ENCODE peak calls at places on chromosome 6, in four cellular contexts. P is astrocyte, E is esophagus squamous epithelium, V is HepG2. U is an unnamed sample. For H3K36me3, the result is how much of the 10 kb centered on the place peaks cover.

GRCh38 chr6:4901256-4902061 is 102.4 kb downstream of the RPP40 start:
- DNase-seq in P (no peak), E (no peak), V (no peak), U (no peak)

GRCh38 chr6:70901324-70901723 is 55.5 kb downstream of the B3GAT2 start:
- DNase-seq in P (no peak), E (no peak), V (no peak), U (no peak)

GRCh38 chr6:74248966-74249365 is 553.0 kb downstream of the CD109 start:
- DNase-seq in P (no peak), E (no peak), V (no peak), U (no peak)

GRCh38 chr6:105319331-105319730 is 83.6 kb downstream of the PREP start:
- DNase-seq in P (no peak), E (no peak), V (no peak), U (no peak)

GRCh38 chr6:92748131-92748530 is 671.2 kb downstream of the EPHA7 start:
- DNase-seq in P (peak), E (no peak), V (no peak), U (no peak)

GRCh38 chr6:31884528-31885035 is 5.8 kb upstream of the SLC44A4 start:
- DNase-seq in P (no peak), E (no peak), V (no peak), U (no peak)

GRCh38 chr6:110358536-110359148 is 493 bp upstream of the METTL24 start:
- DNase-seq in P (no peak), E (no peak), V (no peak), U (no peak)

GRCh38 chr6:100257661-100258395 is 206.9 kb downstream of the SIM1 start:
- DNase-seq in P (peak), E (no peak), V (peak), U (no peak)

DNA sequence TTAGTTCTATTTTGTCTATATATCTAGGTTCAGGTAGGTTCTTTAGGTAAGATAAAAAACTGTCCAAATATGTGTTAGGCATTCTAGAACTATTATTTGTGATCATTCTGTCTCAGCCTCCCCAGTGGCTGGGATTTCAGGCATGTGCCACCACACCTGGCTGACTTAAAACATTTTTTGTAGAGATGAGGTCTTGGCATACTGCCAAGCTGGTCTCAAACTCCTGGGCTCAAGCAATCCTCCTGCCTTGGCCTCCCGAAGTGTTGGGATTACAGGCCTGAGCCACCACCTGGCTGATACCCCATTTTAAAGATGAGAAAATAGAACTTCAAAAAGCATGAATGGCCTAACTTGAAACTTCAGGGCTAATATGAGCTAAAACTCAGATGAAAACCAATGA is 33.9 kb downstream of the LHFPL5 start:
- DNase-seq in P (no peak), E (no peak), V (no peak), U (no peak)
- H3K36me3 ChIP-seq in P (under half), E (half or more), V (half or more), U (under half)

GRCh38 chr6:170537329-170537728 is 15.8 kb downstream of the PSMB1 start:
- DNase-seq in P (no peak), E (no peak), V (no peak), U (peak)

GRCh38 chr6:170529839-170530520 is 23.1 kb downstream of the PSMB1 start:
- DNase-seq in P (peak), E (no peak), V (peak), U (peak)

GRCh38 chr6:170535002-170535401 is 18.1 kb downstream of the PSMB1 start:
- DNase-seq in P (no peak), E (no peak), V (no peak), U (no peak)

GRCh38 chr6:170533792-170534191 is 19.3 kb downstream of the PSMB1 start:
- DNase-seq in P (no peak), E (no peak), V (no peak), U (no peak)

DNA sequence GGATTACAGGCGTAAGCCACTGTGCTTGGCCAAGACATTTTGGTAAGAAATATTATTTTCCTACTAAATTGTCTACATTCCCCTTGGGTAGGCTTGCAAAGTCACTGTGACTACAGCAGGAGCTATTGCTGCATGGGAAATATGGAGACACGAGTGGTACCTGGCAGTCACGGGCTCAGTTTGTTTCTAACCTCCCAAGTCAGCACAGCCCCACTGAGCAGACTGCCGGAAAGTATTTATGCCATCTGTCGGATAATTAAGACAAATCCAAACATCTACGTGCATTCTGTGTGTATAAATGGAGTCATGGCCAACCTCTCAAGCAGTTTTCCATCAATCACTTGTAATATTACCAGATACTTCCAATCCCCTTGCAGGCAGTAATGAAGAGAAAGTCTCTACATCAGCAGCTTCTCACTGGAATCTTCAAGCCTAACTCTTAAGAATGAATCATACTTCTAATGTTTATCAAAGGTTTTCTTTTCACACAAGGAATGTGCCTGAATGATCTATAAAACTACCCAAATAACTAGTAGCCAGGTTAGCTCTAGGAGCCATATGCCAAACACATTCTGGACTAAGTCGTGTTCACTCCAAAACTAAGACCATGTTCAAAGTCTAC is 20.1 kb downstream of the PSMB1 start:
- DNase-seq in P (peak), E (no peak), V (no peak), U (no peak)
- H3K36me3 ChIP-seq in P (under half), E (half or more), V (under half), U (half or more)

DNA sequence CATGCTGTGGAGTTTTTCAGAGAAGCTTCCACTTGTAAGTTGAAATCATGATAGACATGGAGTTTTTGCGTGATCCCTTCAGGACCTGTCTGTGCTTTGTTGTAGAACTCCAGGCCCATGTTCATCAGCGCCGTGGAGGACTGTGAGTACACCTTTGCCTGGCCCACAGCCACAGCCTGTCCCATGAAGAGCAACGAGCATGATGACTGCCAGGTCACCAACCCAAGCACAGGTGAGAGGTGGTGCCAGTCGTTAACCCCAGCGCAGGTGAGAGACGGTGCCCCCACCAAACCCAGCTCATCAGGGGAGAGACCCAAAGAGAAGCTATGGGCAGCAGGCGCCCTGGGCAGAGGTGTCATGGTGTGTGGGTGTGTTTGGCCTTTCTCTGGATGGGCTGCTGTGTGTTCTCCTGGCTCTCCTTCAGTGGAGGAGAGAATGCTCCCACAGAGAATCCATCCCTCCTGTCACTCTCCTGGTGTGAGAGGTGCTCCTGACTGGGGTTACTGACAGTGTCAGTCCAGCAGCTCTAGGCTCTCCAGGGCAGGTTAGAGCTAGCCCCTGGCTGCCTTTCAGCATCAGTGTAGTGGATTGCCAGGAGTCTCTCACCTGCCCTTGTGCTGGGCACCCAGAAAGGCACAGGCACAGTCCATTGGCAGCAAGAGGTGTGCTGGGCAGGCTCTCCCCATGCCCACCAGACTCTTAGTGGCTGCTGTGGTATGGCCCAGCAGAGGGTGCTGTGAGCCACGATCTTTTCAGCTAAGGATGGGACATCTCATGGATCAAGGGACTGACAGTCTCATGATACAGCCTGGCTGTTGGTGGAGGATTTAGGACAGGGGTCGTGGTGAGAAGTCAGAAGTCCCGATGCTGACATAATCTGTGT is 49.6 kb upstream of the SLC22A1 start:
- DNase-seq in P (no peak), E (no peak), V (no peak), U (no peak)
- H3K36me3 ChIP-seq in P (under half), E (half or more), V (half or more), U (half or more)

DNA sequence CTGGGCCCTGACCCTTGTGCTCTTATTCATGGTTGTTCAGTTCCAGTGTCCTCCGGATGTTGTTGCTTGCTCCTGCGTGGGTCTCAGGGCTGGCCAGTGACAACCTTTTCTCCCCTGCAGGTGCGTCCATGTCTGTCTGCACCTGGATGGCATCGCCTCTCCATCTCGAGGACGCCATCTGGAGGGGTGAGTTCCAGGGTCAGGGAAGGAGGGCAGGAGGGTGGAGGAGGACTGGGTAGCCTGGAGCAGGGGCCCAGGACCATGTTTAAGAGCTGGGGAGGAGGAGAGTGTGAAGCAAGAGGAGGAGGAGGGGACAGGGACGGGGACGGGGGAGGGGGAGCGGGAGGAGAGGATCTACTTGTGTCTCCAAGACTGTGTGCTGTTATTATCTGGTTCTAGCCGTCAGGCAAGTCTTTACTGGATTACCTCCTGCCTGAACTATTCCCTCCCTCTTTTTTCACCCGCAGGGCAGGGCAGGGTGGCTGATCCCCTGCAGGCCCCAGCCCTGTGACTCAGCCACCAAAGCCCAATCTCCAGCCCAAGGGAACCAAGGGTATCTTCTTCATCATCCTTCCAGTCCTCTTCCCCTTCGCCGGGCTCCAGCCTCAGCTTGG is 32.2 kb upstream of the TULP1 start:
- DNase-seq in P (no peak), E (no peak), V (no peak), U (no peak)
- H3K36me3 ChIP-seq in P (under half), E (under half), V (under half), U (under half)

GRCh38 chr6:21229061-21229460 is 364.5 kb upstream of the SOX4 start:
- DNase-seq in P (no peak), E (no peak), V (no peak), U (no peak)
- H3K36me3 ChIP-seq in P (under half), E (under half), V (under half), U (under half)

GRCh38 chr6:12704946-12705345 is 11.6 kb upstream of the PHACTR1 start:
- DNase-seq in P (no peak), E (no peak), V (no peak), U (no peak)
- H3K36me3 ChIP-seq in P (under half), E (under half), V (under half), U (under half)

GRCh38 chr6:20490591-20490990 is 43.7 kb upstream of the CDKAL1 start:
- DNase-seq in P (no peak), E (no peak), V (no peak), U (no peak)
- H3K36me3 ChIP-seq in P (under half), E (half or more), V (under half), U (under half)

DNA sequence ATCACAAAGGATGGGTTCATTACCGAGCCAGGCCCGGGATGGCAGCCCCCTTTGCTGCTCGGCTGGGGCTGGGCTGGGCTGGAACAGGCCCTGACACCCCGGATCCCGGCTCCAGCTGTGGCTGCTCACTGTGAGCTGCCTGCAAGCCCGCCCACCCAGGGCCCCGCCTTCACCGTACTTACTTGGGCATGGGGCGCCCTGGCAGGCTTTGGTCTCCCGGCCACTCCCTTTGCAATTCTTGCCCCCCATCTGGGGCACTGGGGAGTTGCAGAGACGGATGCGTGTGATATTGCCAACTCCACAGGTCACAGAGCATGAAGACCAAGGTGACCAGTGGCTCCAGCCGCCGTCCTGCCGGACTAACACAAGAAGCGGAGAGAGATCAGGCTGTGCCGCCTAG is 16.7 kb downstream of the THBS2 start:
- DNase-seq in P (no peak), E (no peak), V (no peak), U (no peak)
- H3K36me3 ChIP-seq in P (under half), E (under half), V (under half), U (under half)

U was measured in gastrocnemius medialis.